ENCODE peak calls at places on chromosomes 5 and 9, in four cellular contexts. M is left ventricle myocardium inferior, F is iPS-NIHi11, B is naive B cell. O is an unnamed sample.

GRCh38 chr9:68836788-68837187 is 131.7 kb downstream of the PIP5K1B start:
- DNase-seq in B (no peak), M (no peak), F (no peak), O (no peak)

GRCh38 chr9:83520292-83520691 is 17.9 kb downstream of the FRMD3 start:
- DNase-seq in B (no peak), F (no peak), M (no peak), O (no peak)

GRCh38 chr9:13274901-13275641 is 4.4 kb downstream of the MPDZ start:
- DNase-seq in M (no peak), F (no peak), B (no peak), O (no peak)

GRCh38 chr5:142671801-142672200 is 14.1 kb downstream of the FGF1 start:
- DNase-seq in B (no peak), F (no peak), M (no peak), O (no peak)

GRCh38 chr5:141825836-141826560 is 52.2 kb downstream of the PCDH1 start:
- DNase-seq in M (no peak), B (no peak), F (peak; percentile 80), O (peak; percentile 61)

GRCh38 chr9:135616621-135617537 is 22.5 kb downstream of the GLT6D1 start:
- DNase-seq in B (no peak), F (no peak), M (no peak), O (no peak)

GRCh38 chr5:127313847-127314473 is 23.4 kb downstream of the MEGF10 start:
- DNase-seq in F (peak; percentile 78), B (peak; percentile 57), M (peak; percentile 49), O (peak; percentile 68)

GRCh38 chr9:96137666-96138429 is 164.1 kb downstream of the HSD17B3 start:
- DNase-seq in F (no peak), B (no peak), M (no peak), O (no peak)

GRCh38 chr9:134605969-134606363 is 35.6 kb upstream of the COL5A1 start:
- DNase-seq in B (no peak), M (no peak), F (no peak), O (no peak)

GRCh38 chr5:20556364-20556763 is 568.4 kb upstream of the CDH18 start:
- DNase-seq in B (no peak), M (no peak), F (no peak), O (no peak)

GRCh38 chr5:176533894-176534611 is 3.1 kb downstream of the RNF44 start:
- DNase-seq in F (peak; percentile 35), B (peak; percentile 40), M (peak; percentile 36), O (no peak)

GRCh38 chr5:64939772-64940510 is 171.2 kb downstream of the CWC27 start:
- DNase-seq in M (peak; percentile 12), F (peak; percentile 22), B (no peak), O (peak; percentile 55)

GRCh38 chr5:31232273-31232888 is 38.9 kb downstream of the CDH6 start:
- DNase-seq in F (peak; percentile 67), B (no peak), M (no peak), O (peak; percentile 38)

GRCh38 chr5:116847960-116848359 is 273.3 kb upstream of the SEMA6A start:
- DNase-seq in M (no peak), B (no peak), F (no peak), O (no peak)

GRCh38 chr5:56919942-56920662 is 10.7 kb downstream of the SETD9 start:
- DNase-seq in F (no peak), B (no peak), M (no peak), O (no peak)

GRCh38 chr5:191036-191948 is at the start of gene LRRC14B:
- DNase-seq in M (peak; percentile 82), F (no peak), B (peak; percentile 9), O (no peak)

GRCh38 chr5:3394877-3395599 is 200.6 kb upstream of the IRX1 start:
- DNase-seq in M (no peak), B (no peak), F (peak; percentile 21), O (no peak)

GRCh38 chr5:115810776-115811175 is 5.7 kb downstream of the CDO1 start:
- DNase-seq in B (no peak), M (no peak), F (no peak), O (no peak)

GRCh38 chr9:98998441-98999151 is 54.9 kb downstream of the COL15A1 start:
- DNase-seq in B (peak; percentile 25), M (peak; percentile 89), F (peak; percentile 84), O (peak; percentile 89)

GRCh38 chr5:151085517-151086031 is 4.7 kb upstream of the TNIP1 start:
- DNase-seq in B (no peak), F (no peak), M (peak; percentile 54), O (no peak)

GRCh38 chr5:68475476-68475875 is 259.9 kb downstream of the PIK3R1 start:
- DNase-seq in M (no peak), B (no peak), F (no peak), O (no peak)

GRCh38 chr9:120236596-120236995 is 343.4 kb downstream of the CDK5RAP2 start:
- DNase-seq in B (no peak), F (no peak), M (no peak), O (no peak)

GRCh38 chr9:127921592-127922120 is 4.8 kb upstream of the ST6GALNAC4 start:
- DNase-seq in M (peak; percentile 70), F (peak; percentile 81), B (peak; percentile 70), O (peak; percentile 75)

GRCh38 chr5:96254980-96255681 is 177.9 kb downstream of the PCSK1 start:
- DNase-seq in F (no peak), M (no peak), B (no peak), O (no peak)

GRCh38 chr9:103397868-103398600 is 402.9 kb downstream of the CYLC2 start:
- DNase-seq in B (peak; percentile 9), M (no peak), F (peak; percentile 68), O (peak; percentile 69)

GRCh38 chr9:83066771-83067170 is 3.8 kb upstream of the RASEF start:
- DNase-seq in F (no peak), M (no peak), B (no peak), O (no peak)

GRCh38 chr5:143964919-143965318 is 153.0 kb downstream of the HMHB1 start:
- DNase-seq in F (no peak), M (no peak), B (no peak), O (no peak)

GRCh38 chr5:67214713-67215591 is 18.4 kb upstream of the CD180 start:
- DNase-seq in B (no peak), F (no peak), M (no peak), O (no peak)

GRCh38 chr5:56873056-56873455 is 36.3 kb upstream of the SETD9 start:
- DNase-seq in B (no peak), F (no peak), M (no peak), O (no peak)

GRCh38 chr5:135977375-135977928 is 22.7 kb upstream of the LECT2 start:
- DNase-seq in M (peak; percentile 66), B (no peak), F (peak; percentile 79), O (peak; percentile 93)

GRCh38 chr5:107032629-107033028 is 638.1 kb downstream of the EFNA5 start:
- DNase-seq in F (no peak), M (no peak), B (no peak), O (no peak)

GRCh38 chr5:96528262-96528661 is 95.2 kb upstream of the PCSK1 start:
- DNase-seq in F (no peak), M (no peak), B (no peak), O (peak; percentile 28)